ENCODE peak calls at places on chromosomes 3 and 15, in nine cellular contexts. N, K, H, D, V, O, A, M and L are unnamed samples.

GRCh38 chr3:128060473-128061381 is 8.5 kb downstream of the SEC61A1 start:
- DNase-seq in M (no peak), H (no peak), N (no peak), O (no peak), A (peak), V (no peak), D (no peak), K (no peak), L (peak)

GRCh38 chr15:63014578-63014977 is 28.0 kb upstream of the TPM1 start:
- DNase-seq in A (no peak), K (no peak), V (no peak), D (no peak), H (no peak), N (no peak), M (no peak), O (no peak), L (no peak)

GRCh38 chr15:51114437-51115119 is 19.9 kb upstream of the TNFAIP8L3 start:
- DNase-seq in A (no peak), D (no peak), O (no peak), V (no peak), H (no peak), K (no peak), M (no peak), N (no peak), L (no peak)

GRCh38 chr15:76161153-76162049 is 101.6 kb downstream of the TMEM266 start:
- DNase-seq in H (no peak), M (no peak), V (peak), A (no peak), O (no peak), D (no peak), N (no peak), K (no peak), L (no peak)

GRCh38 chr3:23202921-23203650 is at the start of gene UBE2E2:
- DNase-seq in O (no peak), V (no peak), N (peak), A (peak), K (peak), H (peak), D (peak), M (peak), L (no peak)

GRCh38 chr3:14770591-14770990 is 48.2 kb upstream of the FGD5 start:
- DNase-seq in V (no peak), A (no peak), K (peak), D (no peak), O (no peak), N (no peak), M (peak), H (no peak), L (no peak)

GRCh38 chr3:36792342-36792741 is 28.0 kb upstream of the DCLK3 start:
- DNase-seq in K (no peak), N (peak), O (no peak), D (peak), M (no peak), A (no peak), H (no peak), V (no peak), L (no peak)

GRCh38 chr3:13186416-13186815 is 113.2 kb upstream of the IQSEC1 start:
- DNase-seq in O (no peak), D (no peak), H (no peak), N (no peak), M (no peak), V (no peak), K (no peak), A (no peak), L (no peak)

GRCh38 chr3:150114873-150115570 is 144.3 kb upstream of the PFN2 start:
- DNase-seq in D (no peak), M (no peak), V (no peak), H (no peak), K (no peak), A (peak), O (no peak), N (peak), L (no peak)

GRCh38 chr3:33187368-33187634 is 31.3 kb downstream of the SUSD5 start:
- DNase-seq in V (no peak), N (no peak), D (no peak), A (no peak), K (no peak), H (no peak), M (no peak), O (no peak), L (no peak)